ENCODE peak calls at places on chromosomes 1 and 21, in five cellular contexts. R, A, B, N and U are unnamed samples.

GRCh38 chr1:90175490-90176157 is 180.7 kb downstream of the ZNF326 start:
- DNase-seq in N (no peak), R (no peak), A (no peak), B (no peak), U (no peak)

GRCh38 chr1:24551910-24552571 is 3.8 kb upstream of the NCMAP start:
- DNase-seq in N (peak), R (no peak), B (no peak), A (no peak), U (peak)

GRCh38 chr1:63545780-63546179 is 22.5 kb downstream of the EFCAB7 start:
- DNase-seq in B (no peak), N (no peak), A (no peak), R (no peak), U (no peak)

GRCh38 chr1:176949033-176949662 is 215.4 kb downstream of the ASTN1 start:
- DNase-seq in A (no peak), R (peak), N (peak), B (peak), U (peak)

GRCh38 chr1:222009105-222009730 is 267.3 kb upstream of the DUSP10 start:
- DNase-seq in A (peak), N (peak), R (no peak), B (peak), U (peak)

GRCh38 chr1:224635356-224635755 is 19.2 kb downstream of the CNIH3 start:
- DNase-seq in N (no peak), B (no peak), A (no peak), R (no peak), U (no peak)

GRCh38 chr1:156860113-156860638 is 489 bp upstream of the NTRK1 start:
- DNase-seq in N (no peak), A (no peak), R (no peak), B (peak), U (peak)

GRCh38 chr1:246647113-246647512 is 77.1 kb upstream of the SCCPDH start:
- DNase-seq in B (peak), N (no peak), A (no peak), R (peak), U (peak)

GRCh38 chr1:198678301-198678836 is 39.5 kb downstream of the PTPRC start:
- DNase-seq in B (no peak), N (no peak), R (no peak), A (no peak), U (no peak)

GRCh38 chr1:235421751-235422150 is 54.5 kb downstream of the TBCE start:
- DNase-seq in B (no peak), N (no peak), R (no peak), A (no peak), U (no peak)

GRCh38 chr1:178784131-178784536 is 59.1 kb downstream of the RALGPS2 start:
- DNase-seq in N (no peak), A (no peak), B (no peak), R (no peak), U (peak)

GRCh38 chr1:159181328-159182024 is 10.1 kb downstream of the CADM3 start:
- DNase-seq in R (no peak), N (no peak), A (no peak), B (no peak), U (no peak)

GRCh38 chr1:30444850-30445249 is 278.5 kb downstream of the MATN1 start:
- DNase-seq in N (no peak), R (no peak), A (no peak), B (no peak), U (no peak)

GRCh38 chr1:228989992-228990827 is 254.9 kb downstream of the RHOU start:
- DNase-seq in R (no peak), B (no peak), A (no peak), N (peak), U (no peak)

GRCh38 chr21:44785620-44786344 is 15.8 kb downstream of the UBE2G2 start:
- DNase-seq in A (no peak), B (no peak), N (no peak), R (no peak), U (no peak)

GRCh38 chr1:177914603-177915002 is 55.3 kb downstream of the SEC16B start:
- DNase-seq in B (no peak), N (peak), A (no peak), R (no peak), U (no peak)

GRCh38 chr1:200866521-200866920 is 6.3 kb upstream of the GPR25 start:
- DNase-seq in R (no peak), A (peak), B (no peak), N (no peak), U (no peak)

GRCh38 chr1:240027059-240027462 is 64.6 kb upstream of the FMN2 start:
- DNase-seq in R (no peak), A (no peak), N (peak), B (peak), U (peak)

GRCh38 chr1:173861731-173862145 is 6.1 kb downstream of the GAS5 start:
- DNase-seq in N (no peak), B (no peak), A (no peak), R (no peak), U (peak)

GRCh38 chr21:33026878-33027400 is 1.2 kb downstream of the OLIG2 start:
- DNase-seq in R (no peak), B (no peak), N (no peak), A (no peak), U (peak)

GRCh38 chr1:168947039-168947438 is 159.5 kb upstream of the ATP1B1 start:
- DNase-seq in B (no peak), N (no peak), R (no peak), A (no peak), U (no peak)
- H3K4me3 ChIP-seq in B (no peak), N (no peak), R (no peak), A (no peak), U (no peak)

GRCh38 chr21:36539434-36540150 is 59.7 kb upstream of the CLDN14 start:
- DNase-seq in B (no peak), R (no peak), N (no peak), A (no peak), U (no peak)
- TF ChIP-seq CREB1 in B (no peak), R (no peak), N (no peak), A (no peak), U (no peak)

GRCh38 chr1:93715529-93716126 is 34.0 kb upstream of the BCAR3 start:
- DNase-seq in R (no peak), A (no peak), N (no peak), B (no peak), U (no peak)
- H3K4me3 ChIP-seq in R (no peak), A (peak), N (no peak), B (no peak), U (no peak)

GRCh38 chr21:35116777-35117176 is 67.7 kb upstream of the RUNX1 start:
- DNase-seq in N (no peak), A (no peak), R (no peak), B (no peak), U (no peak)

DNA sequence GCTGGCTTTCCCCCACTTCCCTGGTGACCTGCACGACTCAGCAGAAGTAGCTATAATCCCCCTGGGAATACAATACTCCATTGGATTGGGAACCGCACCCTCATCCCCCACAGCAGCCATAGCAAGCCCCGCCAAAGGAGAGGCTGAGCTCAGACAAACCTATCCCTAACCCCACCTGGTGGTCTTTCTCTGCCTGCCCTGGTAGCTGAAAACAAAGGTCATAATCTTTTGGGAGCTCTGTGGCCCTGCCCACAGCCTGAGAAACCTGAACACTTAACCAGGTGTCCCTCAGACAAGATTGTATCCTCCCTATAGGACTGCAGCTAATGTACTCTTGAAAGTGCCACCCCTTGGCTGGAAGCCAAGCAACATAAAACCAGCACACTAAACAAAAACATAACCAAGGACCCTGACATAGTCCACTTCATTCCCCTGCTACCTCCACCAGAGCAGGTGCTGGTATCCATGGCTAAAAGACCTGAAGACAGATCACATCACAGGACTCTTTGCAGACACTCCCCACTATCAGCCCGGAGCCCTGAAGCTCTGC is 71.6 kb upstream of the RUNX1 start:
- DNase-seq in N (no peak), R (no peak), A (no peak), B (no peak), U (peak)
- TF ChIP-seq CREB1 in N (no peak), R (no peak), A (no peak), B (no peak), U (no peak)

GRCh38 chr1:206506405-206506802 is 927 bp upstream of the RASSF5 start:
- DNase-seq in A (no peak), R (no peak), N (no peak), B (no peak), U (no peak)
- H3K4me3 ChIP-seq in A (peak), R (peak), N (no peak), B (no peak), U (peak)

GRCh38 chr1:154736840-154737239 is 128.9 kb upstream of the ADAR start:
- DNase-seq in B (no peak), R (no peak), N (no peak), A (no peak), U (no peak)
- TF ChIP-seq CREB1 in B (no peak), R (no peak), N (no peak), A (no peak), U (no peak)

DNA sequence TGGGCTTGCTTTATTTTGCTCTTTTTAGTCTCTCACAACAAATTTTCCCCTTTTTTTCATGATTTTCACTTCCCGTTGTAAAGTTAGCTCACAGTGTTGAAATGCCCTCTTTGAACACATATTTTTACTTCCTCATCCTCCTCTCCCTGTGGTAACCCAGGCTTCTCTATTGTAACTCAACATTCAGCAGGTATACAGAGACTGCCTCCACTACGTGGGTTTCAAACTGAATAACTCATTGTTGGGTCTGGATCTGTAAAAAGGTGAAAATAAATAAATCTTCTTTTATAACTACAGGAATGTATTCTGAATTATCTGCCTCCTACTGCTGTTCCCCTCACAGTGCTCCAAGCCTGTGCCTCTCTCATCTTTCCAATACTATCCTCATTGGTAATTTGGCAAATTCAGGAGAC is 166.4 kb downstream of the RUNX1 start:
- DNase-seq in N (no peak), R (no peak), A (no peak), B (no peak), U (no peak)
- H3K4me3 ChIP-seq in N (no peak), R (no peak), A (peak), B (peak), U (no peak)